ENCODE peak calls at places on chromosomes 12 and 14, in four cellular contexts. A, V, K and J are unnamed samples. For H3K4me1, the result is how much of the 10 kb centered on the place peaks cover.

GRCh38 chr12:104623920-104624319 is 167.2 kb downstream of the CHST11 start:
- DNase-seq in A (no peak), V (no peak), K (no peak), J (peak)

GRCh38 chr12:96070670-96071279 is 35.4 kb upstream of the LTA4H start:
- DNase-seq in A (peak), V (peak), K (no peak), J (peak)

GRCh38 chr12:88893801-88894200 is 313.5 kb upstream of the KITLG start:
- DNase-seq in A (no peak), V (no peak), K (no peak), J (no peak)

GRCh38 chr14:56331815-56332214 is 213.6 kb downstream of the PELI2 start:
- DNase-seq in A (peak), V (peak), K (no peak), J (no peak)

GRCh38 chr12:49671051-49671765 is 36.0 kb downstream of the FMNL3 start:
- DNase-seq in A (no peak), V (no peak), K (peak), J (no peak)

GRCh38 chr12:39878753-39879152 is 227.1 kb downstream of the SLC2A13 start:
- DNase-seq in A (no peak), V (no peak), K (no peak), J (no peak)

GRCh38 chr12:131609762-131610161 is 101.1 kb upstream of the SFSWAP start:
- DNase-seq in A (no peak), V (no peak), K (no peak), J (no peak)

GRCh38 chr12:26434299-26434915 is 239.0 kb downstream of the SSPN start:
- DNase-seq in A (peak), V (peak), K (no peak), J (peak)

GRCh38 chr12:63045020-63045860 is 105.8 kb downstream of the AVPR1A start:
- DNase-seq in A (no peak), V (no peak), K (no peak), J (no peak)

GRCh38 chr12:74337951-74338350 is 199.7 kb upstream of the ATXN7L3B start:
- DNase-seq in A (no peak), V (no peak), K (no peak), J (no peak)

GRCh38 chr14:96213871-96214465 is 9.3 kb downstream of the BDKRB2 start:
- DNase-seq in A (no peak), V (no peak), K (no peak), J (no peak)

GRCh38 chr14:94481468-94482131 is 5.6 kb upstream of the SERPINA9 start:
- DNase-seq in A (no peak), V (no peak), K (no peak), J (no peak)

GRCh38 chr12:118102070-118102469 is 1.7 kb downstream of the VSIG10 start:
- DNase-seq in A (no peak), V (no peak), K (no peak), J (peak)

GRCh38 chr14:102530828-102531478 is 21.4 kb upstream of the ANKRD9 start:
- DNase-seq in A (no peak), V (no peak), K (no peak), J (no peak)

GRCh38 chr12:21248679-21249078 is 86.0 kb downstream of the SLCO1A2 start:
- DNase-seq in A (peak), V (no peak), K (no peak), J (no peak)

GRCh38 chr12:86772688-86773087 is 516.5 kb upstream of the MGAT4C start:
- DNase-seq in A (no peak), V (no peak), K (no peak), J (no peak)

GRCh38 chr14:74141703-74142102 is 56.9 kb downstream of the LIN52 start:
- DNase-seq in A (no peak), V (no peak), K (no peak), J (no peak)

GRCh38 chr14:93430889-93431670 is at the start of gene UNC79:
- DNase-seq in A (peak), V (peak), K (no peak), J (peak)

GRCh38 chr14:71089974-71090373 is 182.7 kb downstream of the PCNX1 start:
- DNase-seq in A (no peak), V (no peak), K (no peak), J (no peak)

GRCh38 chr14:106277503-106277902 is 751.1 kb downstream of the TMEM121 start:
- DNase-seq in A (peak), V (peak), K (no peak), J (no peak)

GRCh38 chr12:113063396-113064350 is 7.1 kb downstream of the DTX1 start:
- DNase-seq in A (peak), V (no peak), K (no peak), J (no peak)

GRCh38 chr12:93614917-93615596 is 42.6 kb downstream of the SOCS2 start:
- DNase-seq in A (no peak), V (no peak), K (no peak), J (no peak)

GRCh38 chr14:95481391-95482022 is 34.9 kb downstream of the SYNE3 start:
- DNase-seq in A (peak), V (peak), K (no peak), J (no peak)

DNA sequence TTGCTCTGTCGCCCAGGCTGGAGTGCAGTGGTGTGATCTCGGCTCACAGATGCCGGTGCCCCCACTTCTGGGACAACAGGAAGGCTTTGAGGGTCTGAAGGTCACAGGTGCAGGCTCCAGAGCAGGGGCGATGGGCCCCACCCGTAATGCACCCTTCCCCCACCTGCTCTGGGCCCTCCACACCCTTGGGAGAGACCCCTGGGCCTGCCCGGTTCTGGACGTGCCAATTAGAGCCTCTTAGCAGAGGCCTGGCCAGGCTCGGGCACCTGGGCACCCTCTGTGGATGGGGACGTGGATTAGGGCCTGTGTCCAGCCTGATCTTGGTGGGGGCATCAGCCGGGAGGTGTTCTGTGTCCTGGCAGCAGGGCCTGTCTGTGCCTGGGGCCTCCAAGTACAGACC is 62.2 kb downstream of the KIF26A start:
- DNase-seq in A (no peak), V (no peak), K (no peak), J (no peak)
- H3K4me1 ChIP-seq in A (under half), V (under half), K (under half), J (under half)

GRCh38 chr12:13130981-13131380 is 27.5 kb upstream of the GSG1 start:
- DNase-seq in A (no peak), V (no peak), K (no peak), J (no peak)

GRCh38 chr12:13135336-13136178 is 32.1 kb upstream of the GSG1 start:
- DNase-seq in A (no peak), V (no peak), K (peak), J (peak)

GRCh38 chr12:13128291-13129000 is 25.0 kb upstream of the GSG1 start:
- DNase-seq in A (no peak), V (no peak), K (no peak), J (no peak)

GRCh38 chr12:13133886-13134285 is 30.4 kb upstream of the GSG1 start:
- DNase-seq in A (no peak), V (no peak), K (no peak), J (no peak)
- H3K4me1 ChIP-seq in A (under half), V (under half), K (under half), J (under half)

GRCh38 chr12:115190191-115190590 is 506.2 kb upstream of the TBX3 start:
- DNase-seq in A (no peak), V (no peak), K (no peak), J (no peak)

GRCh38 chr12:115191342-115191741 is 507.4 kb upstream of the TBX3 start:
- DNase-seq in A (no peak), V (no peak), K (no peak), J (no peak)

GRCh38 chr12:115194448-115194847 is 510.5 kb upstream of the TBX3 start:
- DNase-seq in A (no peak), V (no peak), K (no peak), J (peak)

GRCh38 chr12:115199831-115200230 is 515.9 kb upstream of the TBX3 start:
- DNase-seq in A (no peak), V (no peak), K (no peak), J (no peak)

DNA sequence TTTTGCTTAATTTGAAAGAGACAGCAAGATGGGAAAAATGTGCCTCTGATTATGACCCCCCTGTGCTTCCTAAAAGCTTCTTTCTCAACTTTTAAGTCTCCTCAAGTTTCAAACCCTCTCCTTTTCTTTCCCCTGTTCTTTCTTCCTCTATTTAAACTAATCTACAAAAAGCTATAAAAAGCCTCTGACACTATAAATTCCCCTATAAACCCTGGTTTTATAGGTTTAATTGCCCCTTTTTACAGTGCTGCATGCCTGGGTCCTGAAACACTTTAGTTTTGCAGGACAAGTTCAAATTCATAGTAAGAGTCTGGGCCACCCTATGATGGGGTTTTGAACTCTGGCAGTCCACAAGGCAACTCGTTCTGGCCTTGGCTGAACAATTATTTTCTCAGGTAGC is 510.9 kb upstream of the TBX3 start:
- DNase-seq in A (no peak), V (no peak), K (no peak), J (no peak)
- H3K4me1 ChIP-seq in A (under half), V (under half), K (under half), J (under half)

GRCh38 chr12:3686463-3686862 is 66.4 kb downstream of the CRACR2A start:
- DNase-seq in A (no peak), V (no peak), K (no peak), J (no peak)
- H3K4me1 ChIP-seq in A (under half), V (under half), K (under half), J (under half)

GRCh38 chr14:77103475-77103874 is 5.4 kb downstream of the CIPC start:
- DNase-seq in A (no peak), V (no peak), K (no peak), J (no peak)
- H3K4me1 ChIP-seq in A (under half), V (under half), K (under half), J (under half)

DNA sequence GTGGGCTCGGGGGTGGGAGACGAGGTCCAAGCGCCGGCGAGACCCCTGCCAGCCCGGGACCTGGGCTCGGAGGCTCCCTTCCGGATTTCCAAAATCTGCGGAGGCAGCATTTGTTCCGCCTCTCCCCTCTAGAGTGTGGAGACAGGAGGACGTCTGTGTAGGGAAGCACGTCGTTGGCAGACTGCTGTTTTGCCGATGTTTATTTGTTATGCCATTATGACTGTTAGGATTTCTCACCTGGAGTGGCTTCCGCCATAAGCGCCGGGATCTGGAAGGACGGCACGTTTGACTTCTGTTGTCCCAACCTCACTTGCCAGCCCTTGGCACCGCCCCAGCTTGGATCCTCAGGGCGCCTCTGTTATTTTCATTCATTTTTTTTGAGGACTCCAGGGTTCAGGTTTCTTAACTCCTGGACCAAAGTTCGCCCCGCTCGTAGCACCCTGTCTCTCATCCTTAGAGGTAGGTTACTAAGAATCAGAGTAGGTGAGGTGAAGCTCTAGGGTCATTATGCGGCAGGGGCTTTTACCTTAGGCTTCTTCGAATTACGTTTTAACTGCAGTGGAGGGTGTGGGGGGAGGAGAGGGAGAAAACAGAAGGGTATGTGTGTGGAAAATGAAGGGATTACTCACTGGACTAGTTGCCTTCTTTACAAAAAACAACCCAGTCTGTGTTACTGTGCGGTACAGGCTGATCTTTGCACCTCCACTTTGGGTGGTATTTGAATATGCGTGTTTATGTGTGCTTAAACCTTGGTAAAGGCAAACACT is 547 bp upstream of the PYGL start:
- DNase-seq in A (no peak), V (peak), K (peak), J (no peak)
- H3K4me1 ChIP-seq in A (under half), V (under half), K (under half), J (under half)